ENCODE peak calls at places on chromosomes 13 and 19, in six cellular contexts. N, K, M, P, R and S are unnamed samples.

GRCh38 chr19:19500975-19501644 is 14.2 kb downstream of the TSSK6 start:
- DNase-seq in P (no peak), K (no peak), M (no peak), R (no peak), N (no peak), S (no peak)

GRCh38 chr13:75927183-75927582 is 291.1 kb downstream of the LMO7 start:
- DNase-seq in N (peak; percentile 8), R (no peak), M (no peak), P (no peak), K (no peak), S (no peak)

GRCh38 chr19:10510301-10510802 is 6.9 kb downstream of the S1PR5 start:
- DNase-seq in R (no peak), M (peak; percentile 59), P (no peak), N (no peak), K (no peak), S (no peak)

GRCh38 chr13:94033830-94034642 is 445.4 kb downstream of the DCT start:
- DNase-seq in R (no peak), N (peak; percentile 3), P (no peak), K (no peak), M (no peak), S (no peak)

GRCh38 chr19:1237027-1237659 is 662 bp downstream of the CBARP start:
- DNase-seq in P (peak; percentile 73), N (no peak), R (no peak), K (no peak), M (no peak), S (peak; percentile 61)

GRCh38 chr13:32125221-32125621 is 93.6 kb downstream of the FRY start:
- DNase-seq in R (no peak), N (peak; percentile 26), K (no peak), P (no peak), M (no peak), S (no peak)

GRCh38 chr13:24834902-24835510 is 71.0 kb downstream of the RNF17 start:
- DNase-seq in M (peak; percentile 26), R (no peak), P (no peak), N (no peak), K (no peak), S (no peak)

GRCh38 chr19:49324801-49325491 is at the start of gene SLC6A16:
- DNase-seq in R (no peak), P (no peak), K (no peak), N (no peak), M (no peak), S (no peak)

GRCh38 chr19:6393982-6394412 is 1.0 kb upstream of the GTF2F1 start:
- DNase-seq in N (no peak), K (no peak), M (no peak), R (peak; percentile 63), P (no peak), S (no peak)

GRCh38 chr13:34863360-34864135 is 78.5 kb upstream of the NBEA start:
- DNase-seq in K (no peak), P (no peak), N (peak; percentile 75), R (no peak), M (no peak), S (no peak)

GRCh38 chr19:3175761-3176714 is 2.5 kb upstream of the S1PR4 start:
- DNase-seq in M (no peak), R (peak; percentile 57), N (peak; percentile 65), P (no peak), K (peak; percentile 90), S (no peak)

GRCh38 chr19:19775891-19776205 is 42.9 kb upstream of the ZNF14 start:
- DNase-seq in R (no peak), N (no peak), M (no peak), P (no peak), K (no peak), S (no peak)

GRCh38 chr13:48410199-48410598 is 2.7 kb downstream of the LPAR6 start:
- DNase-seq in M (no peak), K (no peak), P (no peak), R (no peak), N (no peak), S (no peak)

GRCh38 chr19:45973564-45974338 is at the start of gene NOVA2:
- DNase-seq in K (peak; percentile 36), R (peak; percentile 19), M (peak; percentile 90), P (peak; percentile 43), N (peak; percentile 36), S (peak; percentile 42)

GRCh38 chr13:51726446-51727185 is 77.3 kb downstream of the DHRS12 start:
- DNase-seq in P (no peak), N (peak; percentile 90), R (no peak), K (no peak), M (no peak), S (no peak)

GRCh38 chr13:33610471-33611015 is 207.4 kb upstream of the RFC3 start:
- DNase-seq in P (peak; percentile 24), M (peak; percentile 7), N (no peak), R (no peak), K (no peak), S (no peak)

GRCh38 chr19:36110487-36111199 is at the start of gene OVOL3:
- DNase-seq in K (no peak), P (no peak), R (no peak), N (no peak), M (no peak), S (no peak)

GRCh38 chr19:4101496-4101770 is 22.5 kb downstream of the MAP2K2 start:
- DNase-seq in M (no peak), R (no peak), N (no peak), K (no peak), P (no peak), S (no peak)

GRCh38 chr13:24036115-24036514 is 124.4 kb upstream of the SPATA13 start:
- DNase-seq in N (peak; percentile 44), P (no peak), M (no peak), R (no peak), K (no peak), S (no peak)

GRCh38 chr13:94312511-94313191 is 166.8 kb downstream of the DCT start:
- DNase-seq in N (no peak), P (no peak), M (no peak), K (no peak), R (peak; percentile 62), S (no peak)

GRCh38 chr19:7366701-7367420 is 18.1 kb downstream of the ARHGEF18 start:
- DNase-seq in K (no peak), R (no peak), M (peak; percentile 66), P (no peak), N (peak; percentile 33), S (no peak)

GRCh38 chr19:48351341-48351752 is 12.4 kb downstream of the TMEM143 start:
- DNase-seq in R (no peak), K (peak; percentile 83), M (peak; percentile 88), P (peak; percentile 60), N (peak; percentile 26), S (no peak)

GRCh38 chr13:102190930-102191329 is 210.9 kb downstream of the FGF14 start:
- DNase-seq in N (no peak), R (no peak), M (no peak), K (no peak), P (no peak), S (no peak)

GRCh38 chr19:6227156-6227940 is 52.4 kb downstream of the MLLT1 start:
- DNase-seq in R (no peak), P (no peak), K (no peak), M (no peak), N (no peak), S (no peak)

GRCh38 chr19:48635966-48636858 is 967 bp downstream of the DBP start:
- DNase-seq in K (no peak), N (no peak), P (peak; percentile 78), R (no peak), M (no peak), S (peak; percentile 66)

GRCh38 chr13:110525328-110526319 is 35.9 kb downstream of the RAB20 start:
- DNase-seq in M (no peak), N (no peak), R (peak; percentile 35), K (no peak), P (no peak), S (no peak)
- H3K27ac ChIP-seq in M (no peak overlapping the region), N (no peak overlapping the region), R (no peak overlapping the region), K (peak overlapping the region; percentile 82), P (no peak overlapping the region), S (no peak overlapping the region)

DNA sequence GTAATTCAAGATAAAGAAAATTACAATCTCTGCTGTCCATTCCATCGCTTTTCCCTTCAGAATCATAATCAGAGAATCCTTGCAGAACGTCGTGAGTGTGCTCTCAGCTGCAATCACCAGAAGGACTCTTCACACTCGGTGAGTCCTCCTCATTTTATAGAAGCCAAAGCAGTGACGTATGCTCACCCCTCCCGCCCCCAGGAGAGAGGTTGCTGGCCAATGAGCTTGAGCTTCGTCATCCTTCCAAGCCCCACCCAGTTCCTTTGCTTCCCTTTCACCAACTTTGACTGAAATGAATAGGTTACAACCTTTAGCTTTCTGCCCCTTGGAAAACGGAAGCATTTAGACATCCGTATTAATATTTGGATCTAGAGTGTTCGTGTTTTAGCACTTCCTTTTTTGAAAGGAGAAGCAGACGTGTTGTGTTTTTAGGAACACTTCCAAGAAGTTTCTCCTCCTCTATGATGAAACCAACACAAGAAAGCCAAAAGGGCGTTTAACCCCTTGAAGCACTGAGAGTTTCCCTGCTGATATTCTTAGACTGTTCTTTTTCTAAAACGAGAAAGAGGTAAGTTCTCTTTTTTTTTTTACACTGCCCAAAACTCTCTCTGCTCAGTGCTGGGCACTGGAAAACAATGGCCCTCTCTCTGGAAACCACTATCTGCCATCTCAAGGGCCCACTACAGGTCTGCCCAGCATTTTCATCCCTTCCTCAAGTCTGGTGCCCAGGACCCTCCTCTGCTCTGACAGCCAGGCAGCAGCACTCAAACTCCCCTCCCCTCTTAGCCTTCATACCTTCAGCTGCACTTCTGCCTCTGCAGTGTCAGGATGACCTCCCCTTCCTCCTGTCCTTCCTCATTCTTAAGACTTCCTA is 44.3 kb upstream of the CEACAM21 start:
- DNase-seq in K (peak; percentile 64), M (peak; percentile 72), N (peak; percentile 31), P (no peak), R (no peak), S (peak; percentile 79)
- TF ChIP-seq POLR2A in K (no peak), M (no peak), N (no peak), P (no peak), R (peak; percentile 96), S (peak; percentile 86)

GRCh38 chr19:15331419-15332310 is 674 bp downstream of the BRD4 start:
- DNase-seq in R (no peak), N (no peak), P (peak; percentile 78), K (peak; percentile 59), M (peak; percentile 74), S (peak; percentile 48)
- H3K27ac ChIP-seq in R (peak overlapping the region; percentile 90), N (peak overlapping the region; percentile 96), P (peak overlapping the region; percentile 99), K (peak overlapping the region; percentile 92), M (peak overlapping the region; percentile 94), S (peak overlapping the region; percentile 91)

GRCh38 chr19:55174425-55175116 is 5.5 kb downstream of the SYT5 start:
- DNase-seq in P (no peak), M (no peak), R (no peak), K (no peak), N (no peak), S (no peak)

GRCh38 chr19:55175117-55175867 is 4.8 kb downstream of the SYT5 start:
- DNase-seq in N (no peak), R (no peak), M (peak; percentile 90), K (no peak), P (no peak), S (no peak)

GRCh38 chr19:55172741-55173140 is 6.3 kb upstream of the DNAAF3 start:
- DNase-seq in R (no peak), M (no peak), P (no peak), K (no peak), N (peak; percentile 75), S (no peak)

GRCh38 chr19:55173186-55173716 is 6.8 kb upstream of the DNAAF3 start:
- DNase-seq in P (no peak), K (no peak), M (no peak), N (no peak), R (no peak), S (no peak)

GRCh38 chr19:55173717-55174409 is 6.2 kb downstream of the SYT5 start:
- DNase-seq in M (peak; percentile 94), N (peak; percentile 43), R (no peak), P (peak; percentile 51), K (peak; percentile 43), S (peak; percentile 46)
- TF ChIP-seq POLR2A in M (no peak), N (no peak), R (no peak), P (no peak), K (no peak), S (no peak)

GRCh38 chr13:29511439-29511814 is 84.1 kb downstream of the SLC7A1 start:
- DNase-seq in M (no peak), R (no peak), N (no peak), K (no peak), P (no peak), S (no peak)
- H3K27ac ChIP-seq in M (no peak overlapping the region), R (no peak overlapping the region), N (no peak overlapping the region), K (no peak overlapping the region), P (no peak overlapping the region), S (peak overlapping the region; percentile 79)